ENCODE peak calls at places on chromosomes 4 and X, in seven cellular contexts. C is nephron progenitor cell, I is AG04449, O is epithelial cell of esophagus, A is tibial artery, E is cardiac muscle cell, K is GM13976. F is an unnamed sample.

GRCh38 chrX:144722307-144722706 is 525.0 kb upstream of the SPANXN1 start:
- DNase-seq in I (no peak), E (no peak), O (no peak), C (no peak), K (no peak), A (no peak), F (no peak)

GRCh38 chrX:150692837-150693781 is at the start of gene MTMR1:
- DNase-seq in K (peak; percentile 71), C (peak; percentile 51), A (no peak), I (no peak), O (peak; percentile 7), E (peak; percentile 55), F (no peak)

GRCh38 chr4:139675156-139675555 is 9.5 kb downstream of the MGST2 start:
- DNase-seq in O (no peak), C (no peak), K (no peak), E (no peak), I (no peak), A (no peak), F (no peak)

GRCh38 chr4:31458813-31459212 is 738.6 kb downstream of the PCDH7 start:
- DNase-seq in E (no peak), O (no peak), A (no peak), K (no peak), C (no peak), I (no peak), F (no peak)

GRCh38 chrX:152915541-152916241 is 17.8 kb downstream of the ZNF185 start:
- DNase-seq in C (peak; percentile 56), A (no peak), I (peak; percentile 9), O (peak; percentile 40), E (peak; percentile 44), K (peak; percentile 81), F (no peak)

GRCh38 chr4:160811956-160812355 is 1351.8 kb downstream of the FSTL5 start:
- DNase-seq in O (no peak), E (no peak), I (no peak), A (no peak), K (no peak), C (no peak), F (no peak)

GRCh38 chr4:80071643-80072606 is 1.1 kb downstream of the ANTXR2 start:
- DNase-seq in A (peak; percentile 75), K (peak; percentile 43), O (peak; percentile 40), C (peak; percentile 63), E (peak; percentile 67), I (no peak), F (peak; percentile 36)

GRCh38 chr4:70895405-70895804 is 6.8 kb upstream of the MOB1B start:
- DNase-seq in C (no peak), O (no peak), I (no peak), E (peak; percentile 7), K (no peak), A (no peak), F (no peak)

GRCh38 chrX:70427360-70427759 is 4.2 kb downstream of the GDPD2 start:
- DNase-seq in O (no peak), C (no peak), K (no peak), A (no peak), I (no peak), E (no peak), F (no peak)

GRCh38 chrX:1389993-1390285 is 2.0 kb downstream of the SLC25A6 start:
- DNase-seq in C (no peak), K (no peak), I (no peak), E (no peak), O (no peak), A (no peak), F (no peak)

GRCh38 chrX:1392376-1393130 is 640 bp upstream of the SLC25A6 start:
- DNase-seq in C (peak; percentile 72), I (no peak), E (peak; percentile 70), A (peak; percentile 87), K (peak; percentile 79), O (peak; percentile 71), F (peak; percentile 74)

GRCh38 chrX:1391370-1391706 is 575 bp downstream of the SLC25A6 start:
- DNase-seq in O (no peak), I (no peak), C (peak; percentile 95), K (peak; percentile 96), E (peak; percentile 94), A (no peak), F (no peak)

GRCh38 chrX:1390621-1391369 is 1.1 kb downstream of the SLC25A6 start:
- DNase-seq in A (peak; percentile 68), I (no peak), C (no peak), K (no peak), E (no peak), O (no peak), F (no peak)

DNA sequence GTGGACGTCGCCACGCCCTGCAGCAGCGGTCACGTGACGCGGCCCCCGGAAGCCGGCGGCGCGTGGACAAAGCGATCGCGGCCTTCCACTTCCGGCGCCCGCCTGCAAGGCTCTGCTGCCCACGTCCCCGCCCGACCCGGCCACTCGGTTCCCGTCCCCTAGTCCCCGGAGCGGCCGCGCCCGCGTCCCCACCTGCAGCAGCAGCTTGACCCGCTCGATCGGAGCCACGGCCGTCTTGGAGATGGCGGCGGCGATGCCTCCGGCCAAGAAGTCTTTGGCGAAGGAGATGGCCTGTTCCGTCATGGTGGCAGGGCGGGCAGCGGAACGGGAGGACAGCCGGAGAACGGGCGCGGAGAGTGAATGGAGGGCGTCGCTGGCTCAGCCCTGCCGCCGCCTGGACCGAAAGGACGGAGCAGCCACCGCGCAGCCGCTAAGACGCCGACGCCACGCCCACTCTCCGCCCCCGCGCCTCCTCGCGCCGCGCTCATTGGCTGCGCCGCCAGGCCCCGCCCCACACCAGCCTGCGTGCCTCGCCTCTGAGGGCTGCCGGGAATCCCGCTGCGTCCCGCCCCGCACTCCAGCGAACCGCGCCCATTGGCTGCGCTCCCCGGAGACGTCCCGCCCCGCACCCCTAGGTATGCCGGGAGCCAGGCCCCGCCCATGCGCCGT is at the start of gene SLC25A6:
- DNase-seq in O (peak; percentile 99), K (peak; percentile 100), C (peak; percentile 99), I (peak; percentile 63), A (peak; percentile 99), E (peak; percentile 99), F (peak; percentile 98)
- TF ChIP-seq CTCF in O (no peak), K (no peak), C (no peak), I (no peak), A (peak; percentile 19), E (peak; percentile 2), F (no peak)

GRCh38 chr4:1992468-1993168 is 16.2 kb downstream of the NELFA start:
- DNase-seq in C (peak; percentile 38), O (no peak), E (no peak), I (no peak), K (no peak), A (no peak), F (no peak)
- TF ChIP-seq CTCF in C (no peak), O (no peak), E (peak; percentile 33), I (no peak), K (no peak), A (no peak), F (no peak)

GRCh38 chr4:153438916-153439756 is 27.0 kb upstream of the TMEM131L start:
- DNase-seq in C (no peak), O (no peak), I (no peak), A (no peak), E (no peak), K (peak; percentile 51), F (no peak)
- TF ChIP-seq CTCF in C (no peak), O (no peak), I (no peak), A (no peak), E (no peak), K (no peak), F (no peak)

DNA sequence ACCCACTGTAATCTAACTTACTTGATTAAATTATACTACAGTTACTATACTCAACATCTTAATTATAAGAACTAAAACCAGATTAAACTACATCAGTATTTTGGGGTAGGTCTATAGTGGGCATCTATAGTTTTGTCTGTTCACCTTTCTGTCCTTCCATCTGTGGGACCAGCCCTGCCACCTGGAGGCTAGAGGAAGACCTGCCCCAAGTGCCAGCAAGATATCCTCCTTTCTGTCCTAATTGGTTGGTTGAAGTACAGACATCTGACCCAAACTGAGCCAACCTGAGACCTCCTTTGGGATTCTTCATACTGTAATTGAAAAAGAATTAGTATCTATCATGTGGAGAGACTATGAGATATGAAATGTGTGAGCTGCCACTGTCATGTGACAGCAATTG is 172.2 kb upstream of the TLL1 start:
- DNase-seq in O (peak; percentile 54), K (no peak), C (no peak), I (no peak), E (no peak), A (no peak), F (no peak)
- TF ChIP-seq CTCF in O (peak; percentile 67), K (no peak), C (no peak), I (no peak), E (peak; percentile 29), A (no peak), F (no peak)